ENCODE peak calls at places on chromosome 20, in five cellular contexts. U, E, N, G and F are unnamed samples.

GRCh38 chr20:49851234-49851755 is 38.7 kb downstream of the SLC9A8 start:
- DNase-seq in U (no peak), E (no peak), N (no peak), G (no peak), F (no peak)

GRCh38 chr20:9476174-9476573 is 38.2 kb upstream of the LAMP5 start:
- DNase-seq in U (no peak), E (no peak), N (no peak), G (no peak), F (no peak)

GRCh38 chr20:63049561-63050221 is 42.9 kb upstream of the BHLHE23 start:
- DNase-seq in U (no peak), E (no peak), N (no peak), G (no peak), F (no peak)

GRCh38 chr20:32968833-32969241 is 35.4 kb downstream of the SUN5 start:
- DNase-seq in U (no peak), E (no peak), N (no peak), G (no peak), F (peak)

GRCh38 chr20:38873050-38873581 is 53.1 kb upstream of the FAM83D start:
- DNase-seq in U (no peak), E (no peak), N (no peak), G (no peak), F (no peak)

GRCh38 chr20:52913650-52914387 is 58.3 kb upstream of the TSHZ2 start:
- DNase-seq in U (no peak), E (no peak), N (no peak), G (no peak), F (no peak)

GRCh38 chr20:289693-290080 is 863 bp downstream of the C20orf96 start:
- DNase-seq in U (no peak), E (peak), N (no peak), G (no peak), F (no peak)

GRCh38 chr20:30912006-30912660 is 345.3 kb upstream of the DEFB115 start:
- DNase-seq in U (no peak), E (peak), N (no peak), G (no peak), F (no peak)

GRCh38 chr20:2330090-2330695 is 34.4 kb downstream of the TGM3 start:
- DNase-seq in U (no peak), E (no peak), N (no peak), G (no peak), F (no peak)

GRCh38 chr20:57620274-57620990 is at the start of gene ZBP1:
- DNase-seq in U (no peak), E (no peak), N (no peak), G (peak), F (no peak)

GRCh38 chr20:55424968-55425367 is 580.4 kb downstream of the CBLN4 start:
- DNase-seq in U (no peak), E (no peak), N (no peak), G (no peak), F (no peak)

GRCh38 chr20:19376451-19376971 is 164.1 kb downstream of the SLC24A3 start:
- DNase-seq in U (no peak), E (no peak), N (no peak), G (no peak), F (no peak)

GRCh38 chr20:40757087-40757486 is 68.1 kb upstream of the MAFB start:
- DNase-seq in U (peak), E (peak), N (no peak), G (no peak), F (no peak)

GRCh38 chr20:34368547-34368946 is 5.5 kb downstream of the ITCH start:
- DNase-seq in U (no peak), E (peak), N (no peak), G (no peak), F (no peak)
- TF ChIP-seq CTCF in U (peak), E (no peak), N (no peak), G (no peak), F (no peak)

GRCh38 chr20:42018979-42019378 is 400.8 kb upstream of the CHD6 start:
- DNase-seq in U (no peak), E (peak), N (no peak), G (no peak), F (no peak)
- TF ChIP-seq CTCF in U (no peak), E (no peak), N (no peak), G (no peak), F (no peak)

GRCh38 chr20:36712775-36713174 is 33.1 kb downstream of the NDRG3 start:
- DNase-seq in U (no peak), E (no peak), N (no peak), G (no peak), F (no peak)

GRCh38 chr20:36720510-36720909 is 25.4 kb downstream of the NDRG3 start:
- DNase-seq in U (no peak), E (no peak), N (no peak), G (no peak), F (no peak)

DNA sequence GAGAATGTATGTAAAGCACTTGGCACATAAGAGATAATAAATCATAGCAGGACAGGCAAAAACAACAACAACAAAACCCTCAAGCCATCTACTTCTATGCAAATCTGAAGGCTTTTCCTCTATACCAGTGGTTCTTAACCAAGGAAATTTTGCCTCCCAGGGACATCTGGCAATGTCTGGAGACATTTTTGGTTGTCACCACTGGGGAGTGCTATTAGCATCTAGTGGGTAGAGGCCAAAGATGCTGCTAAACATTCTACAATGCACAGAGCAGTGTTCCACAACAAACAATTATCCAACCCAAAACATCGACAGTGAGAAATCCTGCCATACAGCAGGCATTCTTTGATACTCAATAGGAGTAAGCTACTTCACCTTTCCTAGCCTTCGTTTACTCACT is 28.2 kb downstream of the NDRG3 start:
- DNase-seq in U (peak), E (peak), N (no peak), G (no peak), F (no peak)
- TF ChIP-seq CTCF in U (no peak), E (peak), N (peak), G (peak), F (no peak)

GRCh38 chr20:25470045-25470444 is 62.6 kb downstream of the GINS1 start:
- DNase-seq in U (peak), E (peak), N (no peak), G (peak), F (no peak)
- TF ChIP-seq CTCF in U (peak), E (peak), N (peak), G (peak), F (no peak)

DNA sequence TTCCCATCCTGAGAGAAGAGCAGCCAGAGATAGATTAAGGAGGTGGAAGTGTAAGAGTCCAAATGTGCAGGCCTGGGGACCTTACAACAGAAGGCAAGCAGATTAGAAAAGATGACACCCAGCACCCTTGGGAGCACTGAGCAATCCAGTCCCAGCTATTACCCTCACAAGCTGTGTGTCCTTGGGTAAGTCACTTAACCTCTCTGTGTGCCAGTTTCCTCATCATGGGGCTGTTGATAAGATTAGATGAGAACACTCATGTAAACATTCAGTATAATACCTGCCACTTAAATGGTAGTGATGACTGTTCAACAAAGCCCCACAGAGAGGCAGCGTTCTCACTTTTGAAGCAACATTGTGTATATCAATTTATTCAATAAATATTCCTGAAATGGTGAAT is 114.8 kb upstream of the CST7 start:
- DNase-seq in U (no peak), E (no peak), N (no peak), G (no peak), F (no peak)
- TF ChIP-seq CTCF in U (no peak), E (no peak), N (no peak), G (peak), F (no peak)